ENCODE peak calls at places on chromosomes 4 and X, in nine cellular contexts. E is choroid plexus epithelial cell, L is fibroblast of lung, Z is fibroblast of mammary gland, M is suprapubic skin, R is IMR-90, D is OCI-LY7, A is tibial artery, C is cardiac fibroblast. J is an unnamed sample.

GRCh38 chr4:16772366-16772850 is 126.0 kb downstream of the LDB2 start:
- DNase-seq in E (peak), L (peak), Z (peak), M (no peak), R (peak), D (no peak), A (no peak), C (peak), J (no peak)

GRCh38 chrX:131795442-131796229 is 227.5 kb upstream of the STK26 start:
- DNase-seq in E (no peak), L (no peak), Z (no peak), M (no peak), R (no peak), D (no peak), A (no peak), C (no peak), J (no peak)

GRCh38 chr4:88807499-88807898 is 109.9 kb upstream of the NAP1L5 start:
- DNase-seq in E (no peak), L (no peak), Z (no peak), M (no peak), R (no peak), D (no peak), A (no peak), C (no peak), J (no peak)

GRCh38 chr4:15913631-15913970 is 24.9 kb downstream of the FGFBP1 start:
- DNase-seq in E (peak), L (peak), Z (peak), M (no peak), R (peak), D (no peak), A (no peak), C (peak), J (peak)

GRCh38 chr4:11218692-11219091 is 210.0 kb downstream of the HS3ST1 start:
- DNase-seq in E (peak), L (no peak), Z (no peak), M (no peak), R (no peak), D (no peak), A (no peak), C (no peak), J (peak)

GRCh38 chr4:114267976-114268375 is 288.5 kb upstream of the ARSJ start:
- DNase-seq in E (peak), L (no peak), Z (peak), M (no peak), R (no peak), D (no peak), A (no peak), C (peak), J (peak)

GRCh38 chrX:1336331-1337143 is at the start of gene IL3RA:
- DNase-seq in E (peak), L (no peak), Z (no peak), M (no peak), R (no peak), D (no peak), A (peak), C (peak), J (no peak)

GRCh38 chrX:24494544-24495113 is 29.5 kb downstream of the PDK3 start:
- DNase-seq in E (peak), L (peak), Z (peak), M (no peak), R (peak), D (no peak), A (no peak), C (peak), J (peak)

GRCh38 chr4:84673475-84674230 is 90.7 kb downstream of the CDS1 start:
- DNase-seq in E (peak), L (peak), Z (peak), M (no peak), R (peak), D (no peak), A (no peak), C (peak), J (peak)

GRCh38 chr4:5199142-5199541 is 147.9 kb downstream of the STK32B start:
- DNase-seq in E (no peak), L (no peak), Z (no peak), M (no peak), R (no peak), D (no peak), A (no peak), C (no peak), J (no peak)

GRCh38 chr4:103451341-103451740 is 253.2 kb upstream of the CENPE start:
- DNase-seq in E (no peak), L (no peak), Z (no peak), M (no peak), R (no peak), D (no peak), A (no peak), C (peak), J (peak)

GRCh38 chr4:80614319-80614718 is 278.8 kb downstream of the CFAP299 start:
- DNase-seq in E (no peak), L (no peak), Z (no peak), M (no peak), R (no peak), D (no peak), A (no peak), C (no peak), J (no peak)

GRCh38 chrX:7132335-7133035 is 15.0 kb upstream of the STS start:
- DNase-seq in E (peak), L (peak), Z (peak), M (no peak), R (peak), D (peak), A (no peak), C (peak), J (peak)

GRCh38 chr4:22514431-22514830 is 1.4 kb downstream of the ADGRA3 start:
- DNase-seq in E (peak), L (peak), Z (peak), M (no peak), R (peak), D (no peak), A (no peak), C (peak), J (peak)

GRCh38 chr4:81757706-81758105 is 286.0 kb upstream of the RASGEF1B start:
- DNase-seq in E (no peak), L (peak), Z (no peak), M (no peak), R (no peak), D (no peak), A (peak), C (no peak), J (no peak)

GRCh38 chrX:65677954-65678469 is 10.6 kb downstream of the MSN start:
- DNase-seq in E (peak), L (peak), Z (peak), M (no peak), R (peak), D (no peak), A (no peak), C (peak), J (peak)

GRCh38 chrX:34559325-34559724 is 97.8 kb downstream of the TMEM47 start:
- DNase-seq in E (peak), L (peak), Z (peak), M (no peak), R (peak), D (no peak), A (no peak), C (peak), J (peak)

GRCh38 chr4:168522371-168522770 is 25.5 kb downstream of the PALLD start:
- DNase-seq in E (no peak), L (no peak), Z (no peak), M (no peak), R (no peak), D (no peak), A (no peak), C (no peak), J (peak)

GRCh38 chrX:48083212-48083611 is 11.8 kb upstream of the ZNF630 start:
- DNase-seq in E (peak), L (peak), Z (peak), M (no peak), R (peak), D (peak), A (peak), C (peak), J (peak)

GRCh38 chr4:74612837-74613236 is 167.9 kb downstream of the AREG start:
- DNase-seq in E (no peak), L (no peak), Z (no peak), M (no peak), R (no peak), D (no peak), A (no peak), C (no peak), J (no peak)

GRCh38 chrX:40474205-40474626 is 106.6 kb upstream of the ATP6AP2 start:
- DNase-seq in E (peak), L (no peak), Z (no peak), M (no peak), R (peak), D (no peak), A (no peak), C (peak), J (no peak)

GRCh38 chr4:25860586-25861421 is 2.0 kb downstream of the SEL1L3 start:
- DNase-seq in E (peak), L (peak), Z (no peak), M (no peak), R (peak), D (peak), A (no peak), C (peak), J (peak)

GRCh38 chr4:148795156-148795864 is 353.1 kb upstream of the NR3C2 start:
- DNase-seq in E (peak), L (no peak), Z (no peak), M (no peak), R (peak), D (no peak), A (no peak), C (peak), J (no peak)

GRCh38 chr4:69044247-69044646 is 52.0 kb upstream of the UGT2B7 start:
- DNase-seq in E (peak), L (peak), Z (peak), M (no peak), R (peak), D (no peak), A (no peak), C (no peak), J (no peak)

GRCh38 chrX:140439455-140439854 is 65.4 kb downstream of the SOX3 start:
- DNase-seq in E (no peak), L (no peak), Z (no peak), M (no peak), R (no peak), D (no peak), A (no peak), C (no peak), J (peak)

GRCh38 chr4:89216866-89217265 is 90.7 kb downstream of the GPRIN3 start:
- DNase-seq in E (no peak), L (no peak), Z (no peak), M (no peak), R (no peak), D (no peak), A (no peak), C (no peak), J (no peak)

GRCh38 chrX:107272431-107272921 is 66.1 kb downstream of the DNAAF6 start:
- DNase-seq in E (peak), L (no peak), Z (peak), M (no peak), R (no peak), D (no peak), A (no peak), C (no peak), J (no peak)

GRCh38 chr4:26323807-26324206 is 3.0 kb downstream of the RBPJ start:
- DNase-seq in E (peak), L (peak), Z (peak), M (no peak), R (peak), D (no peak), A (no peak), C (peak), J (peak)

GRCh38 chrX:154121207-154121606 is 22.8 kb upstream of the OPN1LW start:
- DNase-seq in E (no peak), L (no peak), Z (no peak), M (no peak), R (no peak), D (no peak), A (no peak), C (no peak), J (no peak)

GRCh38 chrX:134743121-134743520 is 84.8 kb upstream of the PLAC1 start:
- DNase-seq in E (peak), L (no peak), Z (peak), M (no peak), R (no peak), D (no peak), A (no peak), C (peak), J (no peak)

GRCh38 chr4:185383451-185383850 is 12.3 kb downstream of the LRP2BP start:
- DNase-seq in E (no peak), L (no peak), Z (no peak), M (no peak), R (no peak), D (no peak), A (no peak), C (no peak), J (no peak)

GRCh38 chr4:165716472-165716871 is 156.6 kb upstream of the TLL1 start:
- DNase-seq in E (no peak), L (no peak), Z (no peak), M (no peak), R (no peak), D (no peak), A (no peak), C (peak), J (no peak)

GRCh38 chr4:26952891-26953290 is 92.2 kb downstream of the STIM2 start:
- DNase-seq in E (no peak), L (no peak), Z (no peak), M (no peak), R (peak), D (no peak), A (no peak), C (no peak), J (no peak)

GRCh38 chr4:123096038-123096437 is 173.6 kb upstream of the NUDT6 start:
- DNase-seq in E (peak), L (peak), Z (no peak), M (no peak), R (no peak), D (peak), A (no peak), C (peak), J (peak)
- TF ChIP-seq CTCF in E (peak), L (no peak), Z (no peak), M (no peak), R (no peak), D (peak), A (no peak), C (peak), J (no peak)

GRCh38 chrX:68084765-68085164 is 348.5 kb downstream of the OPHN1 start:
- DNase-seq in E (peak), L (peak), Z (peak), M (no peak), R (peak), D (no peak), A (peak), C (peak), J (peak)

DNA sequence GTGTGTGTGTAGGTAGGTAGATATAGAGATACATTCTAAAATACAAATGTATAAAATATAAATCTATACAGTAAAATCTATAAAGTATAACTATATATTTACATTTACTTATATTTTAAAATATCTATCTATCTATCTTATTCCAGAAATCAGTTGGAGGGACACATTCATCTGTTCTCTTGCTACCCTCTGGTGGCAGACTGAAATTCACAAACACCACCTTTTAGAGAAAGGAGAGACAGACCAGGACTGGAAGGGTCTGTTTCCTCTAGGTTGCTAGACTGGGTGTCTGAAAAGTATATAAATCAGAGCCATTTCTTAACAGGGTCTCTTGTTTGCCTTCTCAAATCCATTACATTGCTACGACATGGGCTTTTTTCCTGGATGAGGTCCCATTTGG is 343.0 kb downstream of the OPHN1 start:
- DNase-seq in E (peak), L (no peak), Z (peak), M (no peak), R (no peak), D (no peak), A (no peak), C (no peak), J (no peak)
- TF ChIP-seq CTCF in E (peak), L (no peak), Z (no peak), M (no peak), R (peak), D (no peak), A (no peak), C (no peak), J (no peak)

GRCh38 chrX:23114256-23114655 is 114.5 kb downstream of the DDX53 start:
- DNase-seq in E (no peak), L (no peak), Z (no peak), M (no peak), R (no peak), D (no peak), A (no peak), C (no peak), J (no peak)

GRCh38 chrX:23118890-23119527 is 119.2 kb downstream of the DDX53 start:
- DNase-seq in E (no peak), L (no peak), Z (no peak), M (no peak), R (no peak), D (no peak), A (no peak), C (no peak), J (no peak)

GRCh38 chrX:23118163-23118562 is 118.4 kb downstream of the DDX53 start:
- DNase-seq in E (no peak), L (no peak), Z (no peak), M (no peak), R (no peak), D (no peak), A (no peak), C (no peak), J (no peak)
- TF ChIP-seq CTCF in E (no peak), L (no peak), Z (no peak), M (no peak), R (no peak), D (no peak), A (no peak), C (no peak), J (no peak)

GRCh38 chrX:30343206-30343605 is 34.0 kb upstream of the NR0B1 start:
- DNase-seq in E (no peak), L (no peak), Z (no peak), M (no peak), R (no peak), D (no peak), A (no peak), C (no peak), J (peak)
- TF ChIP-seq CTCF in E (no peak), L (no peak), Z (no peak), M (no peak), R (no peak), D (peak), A (no peak), C (no peak), J (no peak)

DNA sequence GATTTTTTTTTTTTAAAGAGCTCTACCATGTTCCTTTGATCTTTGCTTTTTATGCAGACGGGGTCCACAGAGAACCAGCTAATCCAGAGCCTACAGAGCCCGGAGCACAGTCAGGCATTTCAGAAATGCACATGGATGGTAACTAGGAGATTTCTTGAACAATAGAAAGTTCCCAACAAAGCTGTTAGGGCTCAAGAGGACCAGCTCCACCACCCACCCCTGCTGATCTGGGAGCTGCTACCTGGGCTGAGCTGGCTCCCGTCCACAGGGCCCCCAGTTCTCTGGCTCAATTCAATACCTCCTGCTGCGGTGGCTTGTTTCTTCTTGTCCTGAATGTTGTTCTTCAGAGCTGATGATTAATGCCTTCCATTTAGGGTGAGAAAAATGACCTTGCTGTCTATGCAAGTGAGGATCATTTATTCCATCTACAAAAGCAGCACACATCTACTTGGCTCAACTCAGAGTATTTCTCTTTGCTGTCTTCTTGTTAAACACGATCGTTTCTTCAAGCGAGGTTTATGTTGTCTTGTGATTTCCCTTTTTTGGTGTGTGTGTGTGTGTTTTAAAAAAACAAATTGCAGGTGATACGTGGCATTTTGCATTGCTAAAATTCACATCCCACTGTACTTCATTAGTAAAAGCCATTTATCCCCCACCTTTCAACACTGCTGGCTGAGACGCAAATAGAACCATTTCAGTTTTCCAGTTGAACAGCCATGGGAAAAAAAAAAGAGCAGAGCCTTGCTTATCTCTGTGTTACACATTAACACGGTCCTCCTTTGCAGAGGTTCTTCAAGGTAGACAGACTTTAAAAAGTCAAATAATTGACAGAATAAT is 31.3 kb downstream of the IGFBP7 start:
- DNase-seq in E (peak), L (no peak), Z (no peak), M (no peak), R (no peak), D (no peak), A (no peak), C (peak), J (peak)
- TF ChIP-seq CTCF in E (no peak), L (no peak), Z (no peak), M (no peak), R (no peak), D (no peak), A (no peak), C (no peak), J (no peak)

GRCh38 chr4:40299126-40299525 is 36.0 kb upstream of the CHRNA9 start:
- DNase-seq in E (no peak), L (no peak), Z (no peak), M (no peak), R (no peak), D (peak), A (no peak), C (no peak), J (no peak)

GRCh38 chr4:40300371-40301162 is 34.6 kb upstream of the CHRNA9 start:
- DNase-seq in E (no peak), L (no peak), Z (no peak), M (no peak), R (no peak), D (peak), A (no peak), C (no peak), J (no peak)

GRCh38 chr4:40299704-40300336 is 35.3 kb upstream of the CHRNA9 start:
- DNase-seq in E (no peak), L (no peak), Z (no peak), M (no peak), R (no peak), D (peak), A (no peak), C (no peak), J (no peak)

GRCh38 chr4:40303751-40304150 is 31.4 kb upstream of the CHRNA9 start:
- DNase-seq in E (no peak), L (no peak), Z (no peak), M (no peak), R (no peak), D (no peak), A (no peak), C (no peak), J (no peak)

GRCh38 chr4:40301592-40301991 is 33.5 kb upstream of the CHRNA9 start:
- DNase-seq in E (no peak), L (no peak), Z (no peak), M (no peak), R (no peak), D (peak), A (no peak), C (no peak), J (no peak)
- TF ChIP-seq CTCF in E (no peak), L (no peak), Z (no peak), M (no peak), R (no peak), D (no peak), A (no peak), C (no peak), J (no peak)

GRCh38 chr4:155025762-155026457 is 182.5 kb upstream of the NPY2R start:
- DNase-seq in E (peak), L (peak), Z (peak), M (no peak), R (no peak), D (no peak), A (no peak), C (peak), J (peak)
- TF ChIP-seq CTCF in E (peak), L (peak), Z (peak), M (no peak), R (peak), D (peak), A (peak), C (peak), J (no peak)

J was measured in MCF 10A.